ENCODE peak calls at places on chromosomes 2 and 18, in nine cellular contexts. X is heart right ventricle; U is lung; H is pancreas; Z is psoas muscle; M is esophagus muscularis mucosa; D is IMR-90; T is body of pancreas; E is CD4-positive, CD25-positive, alpha-beta regulatory T cell. B is an unnamed sample. For H3K4me1 and H3K36me3, the result is how much of the 10 kb centered on the place peaks cover.

GRCh38 chr2:105644174-105644980 is 100.3 kb upstream of the NCK2 start:
- DNase-seq in X (no peak), U (no peak), H (no peak), Z (no peak), M (peak), D (no peak), T (no peak), E (no peak), B (no peak)

GRCh38 chr2:170005702-170006101 is 172.2 kb upstream of the MYO3B start:
- DNase-seq in X (no peak), U (no peak), H (no peak), Z (no peak), M (no peak), D (no peak), T (no peak), E (no peak), B (no peak)

GRCh38 chr2:66433945-66434678 is 813 bp upstream of the MEIS1 start:
- DNase-seq in X (peak), U (no peak), H (peak), Z (peak), M (no peak), D (peak), T (peak), E (peak), B (no peak)

GRCh38 chr2:58501371-58501770 is 260.2 kb upstream of the FANCL start:
- DNase-seq in X (no peak), U (no peak), H (no peak), Z (no peak), M (no peak), D (no peak), T (no peak), E (no peak), B (no peak)

GRCh38 chr2:85718006-85718391 is 23.8 kb downstream of the GNLY start:
- DNase-seq in X (no peak), U (no peak), H (no peak), Z (no peak), M (no peak), D (no peak), T (no peak), E (no peak), B (no peak)

GRCh38 chr2:162317910-162318279 is 589 bp downstream of the IFIH1 start:
- DNase-seq in X (peak), U (peak), H (peak), Z (no peak), M (no peak), D (no peak), T (peak), E (peak), B (no peak)

GRCh38 chr2:2879776-2880175 is 497.8 kb downstream of the EIPR1 start:
- DNase-seq in X (no peak), U (no peak), H (no peak), Z (no peak), M (no peak), D (no peak), T (no peak), E (no peak), B (no peak)

GRCh38 chr2:216366777-216367465 is 5.4 kb downstream of the MARCHF4 start:
- DNase-seq in X (no peak), U (no peak), H (no peak), Z (no peak), M (no peak), D (peak), T (no peak), E (no peak), B (no peak)

DNA sequence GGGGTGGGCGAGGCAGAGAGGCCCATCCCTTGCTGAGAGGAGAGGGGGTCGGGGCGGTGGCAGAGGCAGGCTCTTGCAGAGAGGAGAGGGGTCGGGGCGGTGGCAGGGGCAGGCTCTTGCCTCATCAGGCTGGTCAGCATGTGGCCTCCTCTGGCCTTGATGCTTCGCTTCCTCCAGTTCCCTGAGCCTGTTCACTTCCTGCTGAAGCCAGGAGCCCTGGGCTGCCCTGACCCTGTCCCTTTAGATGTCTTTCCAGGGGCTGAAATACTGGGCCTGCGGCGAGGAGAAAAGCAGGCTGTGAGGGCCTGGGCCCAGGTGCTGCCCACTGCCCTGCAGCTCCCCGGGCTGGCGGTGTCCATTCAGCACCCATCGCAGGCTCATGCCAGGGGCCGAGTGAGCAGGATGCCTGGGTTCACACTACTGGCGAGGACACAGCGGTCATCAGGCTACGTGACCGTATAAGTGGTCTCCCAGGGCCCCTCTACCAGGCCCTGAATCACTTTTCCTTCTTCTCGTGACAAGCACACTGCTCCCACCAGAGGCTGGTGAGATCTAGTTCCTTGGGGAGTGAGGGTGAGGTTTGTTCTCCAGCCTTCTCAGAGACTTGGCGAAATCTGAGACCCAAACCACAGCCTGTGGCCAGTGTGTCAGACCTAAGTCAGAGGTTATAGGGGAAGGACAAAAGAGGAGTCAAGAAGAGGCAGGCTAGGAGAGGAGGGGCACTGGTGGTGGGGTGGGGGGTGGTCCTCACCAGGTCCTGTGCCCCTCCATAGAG is 6.3 kb upstream of the SEMA4C start:
- DNase-seq in X (no peak), U (no peak), H (no peak), Z (no peak), M (no peak), D (peak), T (no peak), E (no peak), B (no peak)
- H3K27ac ChIP-seq in X (no peak), U (no peak), H (no peak), Z (no peak), M (no peak), D (no peak), T (no peak), E (no peak), B (no peak)

GRCh38 chr2:10140841-10141610 is 18.5 kb downstream of the RRM2 start:
- DNase-seq in X (no peak), U (no peak), H (no peak), Z (no peak), M (no peak), D (no peak), T (no peak), E (no peak), B (no peak)
- H3K4me1 ChIP-seq in X (under half), U (under half), H (under half), Z (under half), M (under half), D (under half), T (under half), E (under half), B (under half)

GRCh38 chr2:237721828-237722227 is 76.8 kb upstream of the RBM44 start:
- DNase-seq in X (no peak), U (no peak), H (no peak), Z (no peak), M (no peak), D (no peak), T (no peak), E (no peak), B (no peak)

GRCh38 chr2:237723613-237724012 is 75.0 kb upstream of the RBM44 start:
- DNase-seq in X (peak), U (no peak), H (no peak), Z (no peak), M (no peak), D (peak), T (no peak), E (peak), B (no peak)

GRCh38 chr2:237722616-237723015 is 76.0 kb upstream of the RBM44 start:
- DNase-seq in X (no peak), U (no peak), H (no peak), Z (no peak), M (no peak), D (no peak), T (no peak), E (no peak), B (no peak)

GRCh38 chr2:237724811-237725478 is 73.6 kb upstream of the RBM44 start:
- DNase-seq in X (no peak), U (no peak), H (peak), Z (no peak), M (no peak), D (no peak), T (peak), E (no peak), B (no peak)

GRCh38 chr2:237723023-237723422 is 75.6 kb upstream of the RBM44 start:
- DNase-seq in X (no peak), U (no peak), H (no peak), Z (no peak), M (no peak), D (no peak), T (no peak), E (no peak), B (no peak)
- H3K36me3 ChIP-seq in X (under half), U (under half), H (under half), Z (under half), M (under half), D (under half), T (under half), E (under half), B (under half)

GRCh38 chr2:207768168-207768890 is 1.4 kb downstream of the FZD5 start:
- DNase-seq in X (peak), U (peak), H (peak), Z (peak), M (no peak), D (no peak), T (peak), E (peak), B (peak)
- H3K27ac ChIP-seq in X (peak), U (peak), H (peak), Z (peak), M (peak), D (no peak), T (peak), E (no peak), B (peak)

DNA sequence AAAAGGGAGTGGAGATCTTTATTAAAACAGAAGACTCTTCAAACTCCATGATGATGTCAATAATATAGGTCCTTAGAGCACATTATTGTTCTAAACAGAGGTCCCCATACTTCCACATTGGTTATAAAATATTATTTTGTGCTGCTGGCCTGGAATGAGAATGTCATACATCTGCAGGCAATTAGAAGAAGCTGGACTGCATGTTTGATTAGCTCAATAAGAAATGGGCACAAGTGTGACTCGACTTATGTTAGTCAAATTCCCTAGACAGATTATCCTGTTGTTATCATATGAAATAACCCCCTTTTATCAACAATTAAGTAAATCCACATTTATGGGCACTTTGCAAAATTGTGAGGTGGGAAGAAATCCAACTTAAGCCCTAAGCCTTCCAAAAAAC is 8.8 kb downstream of the EFEMP1 start:
- DNase-seq in X (no peak), U (no peak), H (no peak), Z (no peak), M (no peak), D (no peak), T (no peak), E (no peak), B (no peak)
- H3K4me1 ChIP-seq in X (under half), U (under half), H (under half), Z (under half), M (under half), D (under half), T (under half), E (under half), B (under half)

GRCh38 chr2:241656190-241656741 is 18.8 kb downstream of the ATG4B start:
- DNase-seq in X (peak), U (no peak), H (no peak), Z (no peak), M (no peak), D (no peak), T (no peak), E (no peak), B (no peak)
- H3K36me3 ChIP-seq in X (half or more), U (under half), H (under half), Z (half or more), M (half or more), D (half or more), T (under half), E (half or more), B (under half)

DNA sequence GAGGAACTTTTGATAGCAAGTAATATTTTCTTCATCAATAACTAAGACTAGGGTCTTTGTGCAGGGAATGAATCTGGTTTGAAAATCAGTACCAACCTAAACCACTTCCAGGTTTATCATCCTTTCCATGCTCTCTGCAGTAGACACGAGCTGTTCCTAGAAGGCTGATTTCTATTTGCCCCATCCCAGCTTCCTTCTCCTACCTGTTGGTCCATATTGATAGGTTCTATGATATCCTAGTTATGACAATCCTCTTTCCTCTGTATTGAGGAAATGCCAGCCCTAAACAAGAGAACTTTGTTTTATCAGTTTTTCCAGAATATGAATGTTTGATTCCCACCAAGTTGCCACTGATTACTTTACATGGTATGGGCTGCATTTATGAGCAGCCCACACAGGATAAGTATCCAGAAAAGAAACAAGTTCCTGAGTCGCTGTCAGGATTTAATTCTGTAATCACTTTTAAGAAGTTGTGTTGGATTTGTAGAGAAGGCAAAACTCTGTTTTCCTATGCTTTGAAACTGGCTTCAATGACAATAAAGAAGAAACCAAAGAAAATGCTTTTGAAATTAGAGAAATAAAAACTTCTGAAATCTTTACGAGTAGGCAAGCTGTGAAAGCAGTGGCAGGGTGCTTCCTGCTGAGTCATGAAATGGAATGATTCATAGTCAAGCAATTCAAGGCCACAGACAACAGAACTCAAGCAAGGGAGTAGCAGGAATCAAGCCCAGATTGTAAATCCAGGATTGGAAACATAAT is 37.3 kb upstream of the TANK start:
- DNase-seq in X (no peak), U (peak), H (peak), Z (no peak), M (no peak), D (peak), T (peak), E (peak), B (no peak)
- H3K27ac ChIP-seq in X (peak), U (peak), H (no peak), Z (peak), M (peak), D (peak), T (peak), E (no peak), B (no peak)

GRCh38 chr2:135311962-135312361 is 219.1 kb downstream of the ZRANB3 start:
- DNase-seq in X (no peak), U (no peak), H (no peak), Z (no peak), M (no peak), D (no peak), T (no peak), E (no peak), B (no peak)

GRCh38 chr2:135311268-135311667 is 219.8 kb downstream of the ZRANB3 start:
- DNase-seq in X (no peak), U (no peak), H (no peak), Z (no peak), M (no peak), D (no peak), T (no peak), E (peak), B (no peak)
- H3K4me1 ChIP-seq in X (under half), U (under half), H (under half), Z (under half), M (under half), D (under half), T (under half), E (under half), B (under half)

GRCh38 chr2:176102309-176102866 is 2.8 kb downstream of the HOXD12 start:
- DNase-seq in X (no peak), U (no peak), H (no peak), Z (no peak), M (no peak), D (no peak), T (no peak), E (no peak), B (no peak)
- H3K36me3 ChIP-seq in X (under half), U (under half), H (under half), Z (under half), M (under half), D (under half), T (under half), E (under half), B (under half)

GRCh38 chr18:67961701-67962440 is 445.4 kb upstream of the DSEL start:
- DNase-seq in X (no peak), U (no peak), H (no peak), Z (no peak), M (no peak), D (no peak), T (no peak), E (no peak), B (no peak)
- H3K27ac ChIP-seq in X (no peak), U (no peak), H (no peak), Z (no peak), M (no peak), D (no peak), T (no peak), E (no peak), B (no peak)

B was measured in CD8-positive, alpha-beta memory T cell.